ENCODE peak calls at places on chromosomes 13 and 19, in four cellular contexts. One of them, this sample, is unnamed.

GRCh38 chr19:43474487-43474886 is 9.1 kb upstream of the LYPD3 start:
- DNase-seq in suprapubic skin: no peak
- DNase-seq in mammary epithelial cell: no peak
- DNase-seq in adrenal gland: no peak
- DNase-seq in this sample: no peak

GRCh38 chr19:54188224-54188871 is 1.0 kb downstream of the MBOAT7 start:
- DNase-seq in adrenal gland: peak
- DNase-seq in suprapubic skin: no peak
- DNase-seq in mammary epithelial cell: peak
- DNase-seq in this sample: no peak

GRCh38 chr19:507286-508203 is at the start of gene TPGS1:
- DNase-seq in suprapubic skin: no peak
- DNase-seq in adrenal gland: peak
- DNase-seq in mammary epithelial cell: peak
- DNase-seq in this sample: peak

GRCh38 chr19:42487025-42487797 is 41.1 kb downstream of the CEACAM1 start:
- DNase-seq in mammary epithelial cell: no peak
- DNase-seq in adrenal gland: no peak
- DNase-seq in suprapubic skin: no peak
- DNase-seq in this sample: no peak

GRCh38 chr19:4272894-4273293 is 6.2 kb upstream of the SHD start:
- DNase-seq in mammary epithelial cell: no peak
- DNase-seq in suprapubic skin: no peak
- DNase-seq in adrenal gland: no peak
- DNase-seq in this sample: no peak

GRCh38 chr13:44004881-44005280 is 125.2 kb downstream of the LACC1 start:
- DNase-seq in mammary epithelial cell: peak
- DNase-seq in suprapubic skin: no peak
- DNase-seq in adrenal gland: no peak
- DNase-seq in this sample: no peak

GRCh38 chr19:29211562-29212416 is 1.2 kb downstream of the UQCRFS1 start:
- DNase-seq in suprapubic skin: no peak
- DNase-seq in adrenal gland: peak
- DNase-seq in mammary epithelial cell: peak
- DNase-seq in this sample: no peak

GRCh38 chr19:44677019-44677809 is 5.9 kb downstream of the CEACAM19 start:
- DNase-seq in mammary epithelial cell: peak
- DNase-seq in adrenal gland: peak
- DNase-seq in suprapubic skin: no peak
- DNase-seq in this sample: no peak

GRCh38 chr19:19338082-19338481 is 17.5 kb downstream of the MAU2 start:
- DNase-seq in suprapubic skin: no peak
- DNase-seq in adrenal gland: peak
- DNase-seq in mammary epithelial cell: peak
- DNase-seq in this sample: no peak

DNA sequence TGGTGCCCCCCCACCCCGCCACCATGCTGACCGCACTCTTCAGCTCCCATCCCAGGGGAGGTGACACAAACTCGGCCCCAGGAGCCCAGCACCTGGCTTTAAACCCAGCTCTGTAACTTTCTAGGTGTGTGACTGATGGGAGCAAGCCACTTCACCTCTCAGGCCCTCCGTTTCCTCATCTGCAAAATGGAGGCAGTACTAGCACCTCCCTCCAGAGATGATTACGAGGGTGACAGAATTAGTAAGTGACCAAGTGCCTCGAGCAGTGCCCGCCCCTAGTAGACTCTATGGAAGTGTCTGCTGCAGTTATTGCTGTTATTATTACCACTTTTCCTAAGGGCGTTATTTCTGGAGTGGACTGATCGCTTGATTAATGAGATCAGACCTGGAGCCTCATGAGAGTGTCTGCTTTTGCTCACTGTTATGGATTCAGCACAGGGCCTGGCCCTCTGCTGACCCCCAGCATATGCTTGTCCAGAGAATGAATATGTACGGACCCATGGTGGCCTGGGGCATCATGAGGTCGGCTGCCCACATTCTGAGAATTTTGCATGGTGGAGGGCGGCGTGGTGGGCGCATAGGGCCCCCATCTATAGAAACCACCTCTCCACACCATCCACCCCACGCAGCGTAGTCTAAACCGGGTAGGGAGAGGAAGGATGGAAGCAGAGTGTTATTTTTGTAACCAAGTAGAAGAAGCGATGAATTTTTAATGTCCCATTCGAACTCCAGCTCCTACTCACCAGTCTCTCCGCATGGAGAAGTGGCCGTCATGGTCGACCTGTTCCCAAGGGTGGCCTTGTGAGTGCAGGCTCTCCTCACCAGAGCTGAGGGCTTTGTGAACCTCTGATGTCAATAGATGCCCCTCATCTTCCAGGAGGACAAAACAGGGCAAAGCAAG is 48.2 kb downstream of the CAPN12 start:
- DNase-seq in adrenal gland: no peak
- DNase-seq in suprapubic skin: no peak
- DNase-seq in mammary epithelial cell: no peak
- DNase-seq in this sample: no peak
- H3K27ac ChIP-seq in adrenal gland: no peak
- H3K27ac ChIP-seq in suprapubic skin: peak
- H3K27ac ChIP-seq in mammary epithelial cell: peak
- H3K27ac ChIP-seq in this sample: peak

DNA sequence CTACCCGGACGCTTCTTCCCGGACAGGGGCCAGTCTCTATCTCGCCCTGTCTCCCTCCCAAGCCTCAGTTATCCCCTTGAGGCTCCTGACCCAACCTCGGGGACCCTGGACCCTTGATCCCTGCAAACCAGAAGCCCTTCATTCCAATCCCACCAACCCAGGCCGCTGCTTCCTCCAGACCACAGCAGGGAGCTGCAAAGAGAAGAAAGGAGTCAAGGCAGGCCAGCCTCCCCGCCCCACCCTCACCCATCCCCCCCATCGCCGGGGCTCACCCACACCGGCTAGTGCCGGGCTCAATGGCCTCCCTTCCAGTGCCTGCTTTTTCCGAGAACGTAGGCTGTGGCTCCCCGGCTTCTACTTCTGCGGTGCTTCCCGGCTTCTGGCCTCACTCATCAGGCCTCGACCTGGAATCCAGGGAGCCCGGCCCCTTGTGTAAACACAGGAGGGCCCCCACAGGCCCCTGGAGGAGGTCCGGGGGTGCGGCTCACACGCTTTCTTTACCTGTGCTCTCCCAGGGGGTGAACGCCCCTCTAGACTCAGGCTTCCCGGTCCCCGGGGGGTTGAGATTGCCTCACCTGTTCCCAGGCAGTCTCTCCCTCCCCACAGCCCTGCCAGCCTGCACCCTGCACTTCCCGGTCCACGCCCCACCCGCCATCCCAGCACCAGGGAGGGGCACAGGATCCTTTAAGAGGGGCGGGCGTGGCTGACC is at the start of gene FAM83E:
- DNase-seq in adrenal gland: peak
- DNase-seq in suprapubic skin: peak
- DNase-seq in mammary epithelial cell: no peak
- DNase-seq in this sample: no peak
- H3K4me3 ChIP-seq in adrenal gland: no peak
- H3K4me3 ChIP-seq in suprapubic skin: peak
- H3K4me3 ChIP-seq in mammary epithelial cell: no peak
- H3K4me3 ChIP-seq in this sample: no peak

GRCh38 chr19:49224856-49225255 is 67.3 kb downstream of the TRPM4 start:
- DNase-seq in mammary epithelial cell: peak
- DNase-seq in adrenal gland: peak
- DNase-seq in suprapubic skin: no peak
- DNase-seq in this sample: no peak
- TF ChIP-seq CTCF in mammary epithelial cell: peak
- TF ChIP-seq CTCF in adrenal gland: peak
- TF ChIP-seq CTCF in suprapubic skin: peak
- TF ChIP-seq CTCF in this sample: no peak

GRCh38 chr13:91193358-91193757 is 154.1 kb upstream of the MIR17HG start:
- DNase-seq in adrenal gland: no peak
- DNase-seq in mammary epithelial cell: no peak
- DNase-seq in suprapubic skin: no peak
- DNase-seq in this sample: no peak

GRCh38 chr13:91199866-91200265 is 147.6 kb upstream of the MIR17HG start:
- DNase-seq in suprapubic skin: no peak
- DNase-seq in mammary epithelial cell: no peak
- DNase-seq in adrenal gland: no peak
- DNase-seq in this sample: no peak

GRCh38 chr13:91200486-91200885 is 147.0 kb upstream of the MIR17HG start:
- DNase-seq in adrenal gland: no peak
- DNase-seq in mammary epithelial cell: no peak
- DNase-seq in suprapubic skin: no peak
- DNase-seq in this sample: no peak

GRCh38 chr13:91195789-91196188 is 151.7 kb upstream of the MIR17HG start:
- DNase-seq in suprapubic skin: no peak
- DNase-seq in mammary epithelial cell: no peak
- DNase-seq in adrenal gland: no peak
- DNase-seq in this sample: no peak

GRCh38 chr13:91196958-91197357 is 150.5 kb upstream of the MIR17HG start:
- DNase-seq in suprapubic skin: no peak
- DNase-seq in adrenal gland: no peak
- DNase-seq in mammary epithelial cell: no peak
- DNase-seq in this sample: no peak
- H3K27ac ChIP-seq in suprapubic skin: no peak
- H3K27ac ChIP-seq in adrenal gland: no peak
- H3K27ac ChIP-seq in mammary epithelial cell: no peak
- H3K27ac ChIP-seq in this sample: no peak

GRCh38 chr19:17303940-17304267 is 679 bp upstream of the ABHD8 start:
- DNase-seq in mammary epithelial cell: no peak
- DNase-seq in adrenal gland: peak
- DNase-seq in suprapubic skin: no peak
- DNase-seq in this sample: no peak

GRCh38 chr19:17305517-17306284 is at the start of gene MRPL34:
- DNase-seq in suprapubic skin: peak
- DNase-seq in mammary epithelial cell: peak
- DNase-seq in adrenal gland: peak
- DNase-seq in this sample: peak

GRCh38 chr19:17303167-17303939 is at the start of gene ABHD8:
- DNase-seq in suprapubic skin: peak
- DNase-seq in mammary epithelial cell: peak
- DNase-seq in adrenal gland: peak
- DNase-seq in this sample: peak

GRCh38 chr19:17305211-17305516 is 508 bp upstream of the MRPL34 start:
- DNase-seq in suprapubic skin: no peak
- DNase-seq in adrenal gland: no peak
- DNase-seq in mammary epithelial cell: no peak
- DNase-seq in this sample: no peak

DNA sequence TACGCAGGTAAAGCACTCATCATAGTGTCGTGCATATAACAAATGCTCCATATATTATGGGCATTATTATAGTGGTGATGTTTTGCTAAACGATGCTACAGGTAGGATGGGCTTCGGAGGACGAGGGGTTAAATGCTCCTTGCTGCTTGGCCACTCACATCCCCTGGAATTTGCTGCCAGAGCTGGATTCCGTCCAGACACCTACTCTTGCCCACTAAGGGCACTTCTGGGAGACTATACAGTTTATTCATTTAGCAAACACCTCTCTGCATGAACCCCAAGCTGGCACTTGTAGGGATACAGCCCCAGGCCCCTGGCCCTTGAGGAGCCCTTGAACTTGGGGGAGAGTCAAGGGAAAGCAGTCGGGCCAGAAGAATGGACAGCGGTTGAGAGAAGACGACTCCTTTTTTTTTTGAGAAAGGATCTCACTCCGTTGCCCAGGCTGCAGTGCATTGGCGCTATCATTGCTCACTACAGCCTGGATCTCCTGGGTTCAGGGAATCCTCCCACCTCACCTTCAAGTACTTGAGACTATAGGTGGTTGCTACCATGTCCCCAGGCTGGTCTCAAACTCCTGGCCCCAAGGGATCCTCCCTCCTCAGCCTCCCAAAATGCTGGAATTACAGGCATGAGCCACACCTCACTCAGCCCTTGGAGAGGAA is 1.2 kb upstream of the MRPL34 start:
- DNase-seq in suprapubic skin: no peak
- DNase-seq in adrenal gland: no peak
- DNase-seq in mammary epithelial cell: no peak
- DNase-seq in this sample: no peak
- H3K4me3 ChIP-seq in suprapubic skin: no peak
- H3K4me3 ChIP-seq in adrenal gland: no peak
- H3K4me3 ChIP-seq in mammary epithelial cell: no peak
- H3K4me3 ChIP-seq in this sample: no peak

GRCh38 chr13:69660155-69660554 is 447.5 kb upstream of the ATXN8OS start:
- DNase-seq in mammary epithelial cell: no peak
- DNase-seq in adrenal gland: no peak
- DNase-seq in suprapubic skin: no peak
- DNase-seq in this sample: no peak
- TF ChIP-seq CTCF in mammary epithelial cell: no peak
- TF ChIP-seq CTCF in adrenal gland: no peak
- TF ChIP-seq CTCF in suprapubic skin: no peak
- TF ChIP-seq CTCF in this sample: no peak

GRCh38 chr19:7349231-7349591 is 474 bp downstream of the ARHGEF18 start:
- DNase-seq in adrenal gland: no peak
- DNase-seq in mammary epithelial cell: no peak
- DNase-seq in suprapubic skin: peak
- DNase-seq in this sample: no peak

GRCh38 chr19:7351861-7352260 is 3.1 kb downstream of the ARHGEF18 start:
- DNase-seq in mammary epithelial cell: no peak
- DNase-seq in suprapubic skin: no peak
- DNase-seq in adrenal gland: no peak
- DNase-seq in this sample: no peak

GRCh38 chr19:7346488-7346971 is 2.2 kb upstream of the ARHGEF18 start:
- DNase-seq in mammary epithelial cell: no peak
- DNase-seq in suprapubic skin: peak
- DNase-seq in adrenal gland: no peak
- DNase-seq in this sample: no peak

GRCh38 chr19:7348587-7349230 is at the start of gene ARHGEF18:
- DNase-seq in suprapubic skin: peak
- DNase-seq in adrenal gland: no peak
- DNase-seq in mammary epithelial cell: no peak
- DNase-seq in this sample: no peak

DNA sequence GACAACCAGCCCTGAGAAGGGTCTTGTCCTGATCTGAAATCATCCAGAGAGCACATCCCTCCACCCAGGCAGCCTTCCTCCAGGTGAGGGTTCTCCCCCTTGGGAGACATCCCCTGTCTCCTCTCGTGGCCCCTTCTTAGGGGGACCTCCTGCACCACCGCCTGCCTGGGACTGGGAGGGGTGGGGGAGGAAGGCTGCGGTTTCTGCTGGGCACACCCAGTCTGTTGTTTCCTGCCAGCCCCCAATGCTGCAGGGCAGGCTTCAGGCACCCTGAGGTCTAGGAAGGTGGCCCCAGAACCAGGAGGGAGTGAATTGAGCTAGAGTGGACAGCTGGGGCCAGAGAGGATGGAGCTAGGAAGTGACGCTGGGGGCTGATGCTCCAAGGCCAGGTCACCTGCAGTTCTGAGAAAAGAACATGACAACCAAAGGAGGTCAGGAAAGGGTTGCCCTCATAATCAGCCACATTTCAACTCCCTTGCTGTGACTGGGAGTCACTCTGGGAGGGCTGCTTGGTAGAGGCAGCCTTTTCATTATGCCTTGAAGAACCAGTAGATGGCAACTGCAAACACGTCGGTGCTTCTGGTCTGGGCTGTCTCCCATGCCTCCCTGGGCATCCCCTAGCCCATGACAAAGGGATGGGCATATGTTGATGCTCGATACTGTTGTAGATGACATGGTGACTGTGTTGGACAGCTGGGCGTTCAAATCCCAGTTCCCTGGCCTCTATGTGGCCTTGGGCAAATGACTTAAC is 1.4 kb downstream of the ARHGEF18 start:
- DNase-seq in mammary epithelial cell: no peak
- DNase-seq in suprapubic skin: peak
- DNase-seq in adrenal gland: no peak
- DNase-seq in this sample: no peak
- H3K27ac ChIP-seq in mammary epithelial cell: no peak
- H3K27ac ChIP-seq in suprapubic skin: no peak
- H3K27ac ChIP-seq in adrenal gland: no peak
- H3K27ac ChIP-seq in this sample: no peak